ENCODE peak calls at places on chromosomes 5 and 9, in five cellular contexts. V, W, K, P and Q are unnamed samples.

GRCh38 chr5:9699681-9700080 is 69.5 kb upstream of the TAS2R1 start:
- DNase-seq in V (no peak), W (no peak), K (no peak), P (no peak), Q (no peak)

GRCh38 chr9:106670418-106670817 is 192.5 kb upstream of the ZNF462 start:
- DNase-seq in V (no peak), W (no peak), K (no peak), P (no peak), Q (no peak)

GRCh38 chr5:127858116-127858784 is 155.1 kb downstream of the CCDC192 start:
- DNase-seq in V (no peak), W (no peak), K (no peak), P (no peak), Q (no peak)

GRCh38 chr5:104598285-104598684 is 1035.7 kb upstream of the NUDT12 start:
- DNase-seq in V (no peak), W (no peak), K (no peak), P (no peak), Q (no peak)

GRCh38 chr5:10548418-10549122 is 15.3 kb upstream of the ANKRD33B start:
- DNase-seq in V (no peak), W (no peak), K (no peak), P (no peak), Q (no peak)

GRCh38 chr5:88881566-88881965 is 1.4 kb downstream of the MEF2C start:
- DNase-seq in V (no peak), W (no peak), K (peak; percentile 25), P (no peak), Q (no peak)

GRCh38 chr9:125651907-125652306 is 55.1 kb downstream of the MAPKAP1 start:
- DNase-seq in V (no peak), W (no peak), K (no peak), P (no peak), Q (no peak)

GRCh38 chr5:126531543-126532120 is 63.4 kb downstream of the ALDH7A1 start:
- DNase-seq in V (no peak), W (no peak), K (peak; percentile 38), P (no peak), Q (no peak)

GRCh38 chr5:79236970-79237734 is 1.2 kb downstream of the JMY start:
- DNase-seq in V (peak; percentile 73), W (peak; percentile 57), K (peak; percentile 56), P (peak; percentile 26), Q (peak; percentile 58)

GRCh38 chr9:71285191-71285656 is 163.8 kb upstream of the TRPM3 start:
- DNase-seq in V (peak; percentile 44), W (no peak), K (peak; percentile 69), P (no peak), Q (no peak)

GRCh38 chr9:93954436-93955355 is at the start of gene BARX1:
- DNase-seq in V (no peak), W (no peak), K (no peak), P (no peak), Q (peak; percentile 42)

GRCh38 chr5:78561261-78561660 is 87.3 kb downstream of the LHFPL2 start:
- DNase-seq in V (no peak), W (no peak), K (no peak), P (no peak), Q (no peak)

GRCh38 chr5:128084228-128085167 is 932 bp downstream of the SLC12A2 start:
- DNase-seq in V (peak; percentile 63), W (peak; percentile 63), K (peak; percentile 28), P (peak; percentile 31), Q (peak; percentile 53)

GRCh38 chr9:124290053-124290581 is 32.4 kb downstream of the NEK6 start:
- DNase-seq in V (peak; percentile 60), W (no peak), K (no peak), P (no peak), Q (no peak)

GRCh38 chr5:93997562-93997961 is 256.2 kb upstream of the POU5F2 start:
- DNase-seq in V (no peak), W (no peak), K (no peak), P (no peak), Q (no peak)

GRCh38 chr5:80117446-80117845 is 82.3 kb downstream of the THBS4 start:
- DNase-seq in V (no peak), W (no peak), K (peak; percentile 14), P (no peak), Q (no peak)

DNA sequence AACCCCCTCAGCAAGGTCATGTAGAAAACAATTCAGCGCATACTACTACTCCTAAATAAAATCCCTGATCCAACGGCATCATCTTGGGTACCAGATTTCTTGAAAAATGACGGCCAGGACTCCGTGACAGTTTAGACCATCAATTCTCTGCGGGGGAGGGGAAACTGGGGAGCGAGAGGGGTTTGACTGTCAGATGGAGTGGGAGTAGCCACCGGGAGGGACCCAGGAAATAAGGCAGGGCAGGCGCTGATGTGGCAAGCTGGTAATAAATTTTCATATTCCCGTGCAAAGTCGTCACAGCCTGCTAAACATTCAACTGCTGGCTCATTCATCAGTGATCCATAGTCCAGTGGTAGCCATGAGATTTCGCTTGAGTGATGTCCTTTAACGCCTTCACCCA is 447 bp upstream of the CDH18 start:
- DNase-seq in V (no peak), W (no peak), K (no peak), P (no peak), Q (peak; percentile 28)
- H3K4me3 ChIP-seq in V (no peak overlapping the region), W (no peak overlapping the region), K (no peak overlapping the region), P (no peak overlapping the region), Q (peak overlapping the region; percentile 58)

GRCh38 chr9:108467653-108468324 is 388.0 kb downstream of the ACTL7B start:
- DNase-seq in V (peak; percentile 14), W (peak; percentile 52), K (peak; percentile 60), P (no peak), Q (peak; percentile 84)
- H3K4me3 ChIP-seq in V (no peak overlapping the region), W (no peak overlapping the region), K (no peak overlapping the region), P (no peak overlapping the region), Q (no peak overlapping the region)

DNA sequence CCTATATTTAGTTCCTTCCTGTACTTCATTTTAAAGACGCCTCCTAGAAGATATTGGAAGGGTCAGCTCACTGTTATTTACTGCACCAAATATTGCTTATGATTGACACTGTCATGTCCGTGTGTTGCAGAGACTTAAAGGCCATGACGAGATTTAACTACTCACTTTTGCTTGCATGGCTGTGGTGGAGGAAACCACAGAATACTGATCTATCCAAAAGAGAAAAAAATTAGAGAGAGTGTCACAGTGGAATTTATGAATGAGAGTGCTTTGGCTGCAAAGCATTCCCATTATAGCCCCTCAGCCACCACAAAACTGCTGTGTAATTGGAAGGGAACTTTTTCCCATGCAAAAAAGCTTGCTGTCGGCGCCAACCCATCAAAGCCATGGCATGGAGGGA is 58.0 kb downstream of the EBF1 start:
- DNase-seq in V (no peak), W (no peak), K (no peak), P (no peak), Q (no peak)
- H3K4me3 ChIP-seq in V (no peak overlapping the region), W (no peak overlapping the region), K (no peak overlapping the region), P (no peak overlapping the region), Q (no peak overlapping the region)

GRCh38 chr5:173742432-173742816 is 126.0 kb upstream of the BOD1 start:
- DNase-seq in V (no peak), W (no peak), K (no peak), P (no peak), Q (no peak)
- H3K4me3 ChIP-seq in V (no peak overlapping the region), W (no peak overlapping the region), K (no peak overlapping the region), P (no peak overlapping the region), Q (no peak overlapping the region)

GRCh38 chr9:136193127-136193890 is 11.6 kb downstream of the LHX3 start:
- DNase-seq in V (no peak), W (no peak), K (no peak), P (no peak), Q (no peak)

GRCh38 chr9:136190656-136191548 is 14.0 kb downstream of the LHX3 start:
- DNase-seq in V (no peak), W (no peak), K (no peak), P (no peak), Q (no peak)

GRCh38 chr9:136190237-136190601 is 14.7 kb downstream of the LHX3 start:
- DNase-seq in V (no peak), W (no peak), K (no peak), P (no peak), Q (no peak)

GRCh38 chr9:136192289-136193126 is 12.4 kb downstream of the LHX3 start:
- DNase-seq in V (no peak), W (no peak), K (no peak), P (no peak), Q (no peak)

GRCh38 chr9:136191549-136192286 is 13.2 kb downstream of the LHX3 start:
- DNase-seq in V (no peak), W (no peak), K (no peak), P (no peak), Q (no peak)
- H3K4me3 ChIP-seq in V (no peak overlapping the region), W (no peak overlapping the region), K (no peak overlapping the region), P (no peak overlapping the region), Q (no peak overlapping the region)

DNA sequence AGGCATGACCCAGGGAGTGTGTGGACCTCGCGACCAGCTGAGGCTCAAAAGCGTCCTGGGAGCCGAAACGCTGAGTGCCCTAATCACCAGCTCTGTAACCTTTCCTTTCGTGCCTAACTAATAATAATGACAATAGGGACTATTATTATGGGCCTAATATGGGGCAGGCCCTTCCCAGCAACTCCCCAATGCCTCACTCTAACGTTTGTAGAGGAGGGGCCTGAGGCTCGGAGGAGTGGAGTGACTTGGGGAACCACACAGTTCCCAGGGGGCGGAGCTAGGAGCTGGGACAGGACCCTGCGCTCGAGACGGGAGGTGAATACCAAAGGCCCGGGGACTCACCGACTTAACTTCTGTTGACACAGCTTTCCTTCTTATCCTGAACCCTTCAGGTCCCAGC is 922 bp upstream of the IER5L start:
- DNase-seq in V (no peak), W (no peak), K (no peak), P (no peak), Q (no peak)
- H3K4me3 ChIP-seq in V (no peak overlapping the region), W (no peak overlapping the region), K (no peak overlapping the region), P (no peak overlapping the region), Q (no peak overlapping the region)

DNA sequence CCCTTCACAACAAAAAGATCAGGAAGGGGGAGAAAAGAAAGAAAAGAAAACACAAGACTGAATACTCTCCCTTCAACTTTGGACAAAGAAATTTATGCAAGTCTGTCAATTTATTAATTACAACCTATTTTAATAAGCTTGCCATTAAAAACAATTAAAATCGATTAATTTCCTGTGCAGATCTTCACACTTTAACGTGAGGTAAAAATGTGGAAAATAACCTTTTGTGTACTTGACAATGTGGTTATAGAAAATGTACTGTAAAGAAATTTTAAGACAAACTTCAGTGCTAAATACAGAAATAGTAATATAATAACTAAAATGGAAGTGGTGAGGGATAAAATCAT is 2.7 kb upstream of the MLLT3 start:
- DNase-seq in V (no peak), W (no peak), K (no peak), P (no peak), Q (no peak)
- H3K4me3 ChIP-seq in V (no peak overlapping the region), W (no peak overlapping the region), K (no peak overlapping the region), P (no peak overlapping the region), Q (peak overlapping the region; percentile 91)

GRCh38 chr9:89764217-89764616 is 159.4 kb downstream of the GADD45G start:
- DNase-seq in V (no peak), W (no peak), K (no peak), P (no peak), Q (no peak)
- H3K4me3 ChIP-seq in V (no peak overlapping the region), W (no peak overlapping the region), K (no peak overlapping the region), P (no peak overlapping the region), Q (no peak overlapping the region)